ENCODE peak calls at places on chromosomes 16 and 17, in four cellular contexts. One of them, this sample, is unnamed.

GRCh38 chr17:75361996-75362395 is 43.5 kb downstream of the GRB2 start:
- DNase-seq in prostate gland: no peak
- DNase-seq in transverse colon: no peak
- DNase-seq in K562: no peak
- DNase-seq in this sample: no peak

GRCh38 chr16:81415757-81416156 is 28.9 kb upstream of the CMIP start:
- DNase-seq in K562: no peak
- DNase-seq in transverse colon: no peak
- DNase-seq in prostate gland: no peak
- DNase-seq in this sample: no peak

GRCh38 chr16:79089735-79090284 is 510.7 kb downstream of the MAF start:
- DNase-seq in prostate gland: no peak
- DNase-seq in transverse colon: peak; percentile 35
- DNase-seq in K562: no peak
- DNase-seq in this sample: no peak

GRCh38 chr16:53457670-53458069 is 23.4 kb downstream of the RBL2 start:
- DNase-seq in prostate gland: no peak
- DNase-seq in K562: no peak
- DNase-seq in transverse colon: peak; percentile 57
- DNase-seq in this sample: peak; percentile 52

GRCh38 chr16:79600636-79601091 is at the start of gene MAF:
- DNase-seq in prostate gland: peak; percentile 99
- DNase-seq in K562: peak; percentile 52
- DNase-seq in transverse colon: peak; percentile 94
- DNase-seq in this sample: peak; percentile 92

GRCh38 chr16:46972429-46972970 is 974 bp downstream of the DNAJA2 start:
- DNase-seq in prostate gland: no peak
- DNase-seq in K562: no peak
- DNase-seq in transverse colon: no peak
- DNase-seq in this sample: no peak

GRCh38 chr17:77092025-77092424 is 48.7 kb upstream of the SEC14L1 start:
- DNase-seq in prostate gland: no peak
- DNase-seq in K562: no peak
- DNase-seq in transverse colon: no peak
- DNase-seq in this sample: no peak

GRCh38 chr16:69485361-69485760 is 60.9 kb downstream of the CYB5B start:
- DNase-seq in K562: no peak
- DNase-seq in transverse colon: no peak
- DNase-seq in prostate gland: no peak
- DNase-seq in this sample: no peak

GRCh38 chr17:41645371-41646063 is 21.1 kb upstream of the KRT17 start:
- DNase-seq in prostate gland: no peak
- DNase-seq in K562: peak; percentile 82
- DNase-seq in transverse colon: no peak
- DNase-seq in this sample: peak; percentile 52

GRCh38 chr17:48478224-48479013 is 48.4 kb upstream of the SKAP1 start:
- DNase-seq in prostate gland: no peak
- DNase-seq in K562: peak; percentile 63
- DNase-seq in transverse colon: no peak
- DNase-seq in this sample: no peak

GRCh38 chr16:22813223-22813945 is 578 bp upstream of the HS3ST2 start:
- DNase-seq in transverse colon: peak; percentile 32
- DNase-seq in prostate gland: peak; percentile 29
- DNase-seq in K562: peak; percentile 47
- DNase-seq in this sample: peak; percentile 84

GRCh38 chr17:72877348-72877747 is 215.1 kb downstream of the SLC39A11 start:
- DNase-seq in prostate gland: no peak
- DNase-seq in K562: no peak
- DNase-seq in transverse colon: no peak
- DNase-seq in this sample: no peak

GRCh38 chr16:52548261-52549010 is 1.5 kb upstream of the TOX3 start:
- DNase-seq in K562: no peak
- DNase-seq in prostate gland: no peak
- DNase-seq in transverse colon: no peak
- DNase-seq in this sample: no peak

GRCh38 chr17:29645516-29646051 is 22.9 kb upstream of the CORO6 start:
- DNase-seq in transverse colon: peak; percentile 41
- DNase-seq in prostate gland: peak; percentile 69
- DNase-seq in K562: no peak
- DNase-seq in this sample: peak; percentile 64

GRCh38 chr17:19520641-19521040 is 13.0 kb upstream of the SLC47A1 start:
- DNase-seq in K562: no peak
- DNase-seq in prostate gland: no peak
- DNase-seq in transverse colon: no peak
- DNase-seq in this sample: no peak

GRCh38 chr16:65415460-65415859 is 293.6 kb upstream of the CDH11 start:
- DNase-seq in transverse colon: no peak
- DNase-seq in prostate gland: no peak
- DNase-seq in K562: no peak
- DNase-seq in this sample: no peak

GRCh38 chr17:1915889-1916288 is 86.1 kb downstream of the RPA1 start:
- DNase-seq in transverse colon: no peak
- DNase-seq in K562: no peak
- DNase-seq in prostate gland: no peak
- DNase-seq in this sample: no peak

GRCh38 chr16:68698091-68698490 is 39.0 kb upstream of the CDH1 start:
- DNase-seq in prostate gland: no peak
- DNase-seq in K562: no peak
- DNase-seq in transverse colon: no peak
- DNase-seq in this sample: no peak

GRCh38 chr17:50221500-50222480 is 20.4 kb upstream of the COL1A1 start:
- DNase-seq in K562: no peak
- DNase-seq in transverse colon: no peak
- DNase-seq in prostate gland: no peak
- DNase-seq in this sample: peak; percentile 93

GRCh38 chr17:77124192-77124908 is 16.4 kb upstream of the SEC14L1 start:
- DNase-seq in K562: no peak
- DNase-seq in prostate gland: peak; percentile 44
- DNase-seq in transverse colon: no peak
- DNase-seq in this sample: no peak

GRCh38 chr17:29557085-29557697 is 9.6 kb downstream of the ABHD15 start:
- DNase-seq in prostate gland: no peak
- DNase-seq in K562: no peak
- DNase-seq in transverse colon: no peak
- DNase-seq in this sample: no peak

GRCh38 chr16:16861546-16861945 is 482.6 kb downstream of the NPIPA7 start:
- DNase-seq in prostate gland: peak; percentile 49
- DNase-seq in transverse colon: peak; percentile 49
- DNase-seq in K562: peak; percentile 42
- DNase-seq in this sample: no peak

GRCh38 chr17:69335018-69335417 is 8.1 kb upstream of the ABCA5 start:
- DNase-seq in prostate gland: no peak
- DNase-seq in K562: peak; percentile 36
- DNase-seq in transverse colon: no peak
- DNase-seq in this sample: no peak

GRCh38 chr17:35969558-35970442 is 11.5 kb downstream of the CCL16 start:
- DNase-seq in K562: peak; percentile 70
- DNase-seq in transverse colon: peak; percentile 87
- DNase-seq in prostate gland: peak; percentile 77
- DNase-seq in this sample: no peak

GRCh38 chr17:6700948-6701307 is 12.2 kb downstream of the SLC13A5 start:
- DNase-seq in transverse colon: no peak
- DNase-seq in K562: no peak
- DNase-seq in prostate gland: no peak
- DNase-seq in this sample: no peak

GRCh38 chr16:49924078-49924477 is 68.2 kb upstream of the ZNF423 start:
- DNase-seq in prostate gland: no peak
- DNase-seq in transverse colon: no peak
- DNase-seq in K562: peak; percentile 72
- DNase-seq in this sample: no peak

GRCh38 chr17:74524751-74525725 is 6.2 kb downstream of the CD300LB start:
- DNase-seq in transverse colon: no peak
- DNase-seq in K562: no peak
- DNase-seq in prostate gland: no peak
- DNase-seq in this sample: no peak

GRCh38 chr17:1880851-1881630 is 51.2 kb downstream of the RPA1 start:
- DNase-seq in prostate gland: no peak
- DNase-seq in K562: no peak
- DNase-seq in transverse colon: no peak
- DNase-seq in this sample: no peak

GRCh38 chr16:85275533-85276249 is 163.4 kb upstream of the CIBAR2 start:
- DNase-seq in K562: peak; percentile 97
- DNase-seq in prostate gland: peak; percentile 48
- DNase-seq in transverse colon: peak; percentile 75
- DNase-seq in this sample: peak; percentile 92

GRCh38 chr17:44591223-44591622 is 33.9 kb downstream of the FZD2 start:
- DNase-seq in K562: no peak
- DNase-seq in prostate gland: no peak
- DNase-seq in transverse colon: no peak
- DNase-seq in this sample: no peak

GRCh38 chr16:28092721-28093382 is 29.3 kb upstream of the GSG1L start:
- DNase-seq in K562: no peak
- DNase-seq in prostate gland: no peak
- DNase-seq in transverse colon: no peak
- DNase-seq in this sample: no peak

GRCh38 chr16:82524939-82525338 is 101.8 kb upstream of the CDH13 start:
- DNase-seq in prostate gland: peak; percentile 66
- DNase-seq in transverse colon: no peak
- DNase-seq in K562: no peak
- DNase-seq in this sample: no peak

GRCh38 chr17:31568140-31568938 is 176.9 kb downstream of the RAB11FIP4 start:
- DNase-seq in prostate gland: no peak
- DNase-seq in K562: no peak
- DNase-seq in transverse colon: no peak
- DNase-seq in this sample: peak; percentile 54

DNA sequence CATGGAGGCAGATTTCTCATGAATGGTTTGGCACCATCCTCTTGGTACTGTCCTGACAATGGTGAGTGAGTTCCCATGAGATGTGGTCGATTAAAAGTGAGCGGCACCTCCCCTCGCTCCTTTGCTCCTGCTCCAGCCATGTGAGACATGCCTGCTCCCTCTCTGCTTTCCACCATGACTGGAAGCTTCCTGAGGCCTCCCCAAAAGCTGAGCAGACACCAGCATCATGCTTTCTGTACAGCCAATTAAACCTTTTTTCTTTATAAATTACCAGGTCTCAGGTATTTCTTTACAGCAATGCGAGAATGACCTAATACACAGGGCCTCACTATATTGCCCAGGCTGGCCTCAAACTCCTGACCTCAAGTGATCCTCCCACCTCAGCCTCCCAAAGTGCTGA is 12.1 kb downstream of the ZNF500 start:
- DNase-seq in K562: no peak
- DNase-seq in transverse colon: no peak
- DNase-seq in prostate gland: no peak
- DNase-seq in this sample: no peak
- TF ChIP-seq CTCF in K562: no peak
- TF ChIP-seq CTCF in transverse colon: no peak
- TF ChIP-seq CTCF in prostate gland: no peak
- TF ChIP-seq CTCF in this sample: no peak

GRCh38 chr17:64780096-64781012 is 118.2 kb upstream of the SMURF2 start:
- DNase-seq in prostate gland: peak; percentile 74
- DNase-seq in K562: no peak
- DNase-seq in transverse colon: peak; percentile 91
- DNase-seq in this sample: peak; percentile 88

GRCh38 chr17:64779344-64780095 is 117.4 kb upstream of the SMURF2 start:
- DNase-seq in K562: no peak
- DNase-seq in prostate gland: no peak
- DNase-seq in transverse colon: peak; percentile 27
- DNase-seq in this sample: peak; percentile 85

GRCh38 chr17:64781810-64782555 is 119.9 kb upstream of the SMURF2 start:
- DNase-seq in prostate gland: no peak
- DNase-seq in transverse colon: no peak
- DNase-seq in K562: no peak
- DNase-seq in this sample: no peak

GRCh38 chr17:64781394-64781793 is 119.3 kb upstream of the SMURF2 start:
- DNase-seq in transverse colon: peak; percentile 75
- DNase-seq in prostate gland: peak; percentile 40
- DNase-seq in K562: no peak
- DNase-seq in this sample: peak; percentile 90

DNA sequence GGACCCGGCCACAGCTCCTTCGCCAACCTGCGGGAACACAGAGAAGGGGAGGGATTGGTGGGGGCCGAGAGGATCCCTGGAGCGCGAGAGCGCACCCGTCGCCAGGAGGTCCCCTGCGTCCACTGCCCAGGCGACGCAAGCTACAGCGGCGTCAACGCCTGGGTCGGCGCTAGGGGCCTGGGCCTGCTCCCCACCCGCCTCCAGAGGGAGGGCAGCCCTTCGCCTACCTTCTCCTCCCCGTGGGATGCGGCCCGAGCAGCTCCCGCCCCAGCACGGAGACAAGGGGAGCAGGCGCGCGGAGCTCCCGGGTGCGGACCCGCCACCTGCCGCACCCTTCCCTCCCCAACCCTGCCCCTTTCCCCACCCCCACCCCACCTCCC is 118.9 kb upstream of the SMURF2 start:
- DNase-seq in prostate gland: no peak
- DNase-seq in transverse colon: no peak
- DNase-seq in K562: no peak
- DNase-seq in this sample: no peak
- H3K27ac ChIP-seq in prostate gland: peak overlapping the region; percentile 50
- H3K27ac ChIP-seq in transverse colon: peak overlapping the region; percentile 82
- H3K27ac ChIP-seq in K562: no peak overlapping the region
- H3K27ac ChIP-seq in this sample: peak overlapping the region; percentile 90

GRCh38 chr17:38746004-38746892 is 1.9 kb downstream of the PCGF2 start:
- DNase-seq in K562: no peak
- DNase-seq in transverse colon: no peak
- DNase-seq in prostate gland: no peak
- DNase-seq in this sample: no peak
- TF ChIP-seq POLR2AphosphoS5 in K562: no peak
- TF ChIP-seq POLR2AphosphoS5 in transverse colon: no peak
- TF ChIP-seq POLR2AphosphoS5 in prostate gland: no peak
- TF ChIP-seq POLR2AphosphoS5 in this sample: no peak

GRCh38 chr16:14071576-14072271 is 605 bp downstream of the MRTFB start:
- DNase-seq in transverse colon: no peak
- DNase-seq in prostate gland: peak; percentile 19
- DNase-seq in K562: no peak
- DNase-seq in this sample: no peak
- TF ChIP-seq CTCF in transverse colon: no peak
- TF ChIP-seq CTCF in prostate gland: no peak
- TF ChIP-seq CTCF in K562: no peak
- TF ChIP-seq CTCF in this sample: no peak

GRCh38 chr17:37787055-37787720 is 42.3 kb upstream of the HNF1B start:
- DNase-seq in K562: no peak
- DNase-seq in transverse colon: peak; percentile 88
- DNase-seq in prostate gland: no peak
- DNase-seq in this sample: no peak
- H3K27ac ChIP-seq in K562: no peak overlapping the region
- H3K27ac ChIP-seq in transverse colon: peak overlapping the region; percentile 79
- H3K27ac ChIP-seq in prostate gland: no peak overlapping the region
- H3K27ac ChIP-seq in this sample: no peak overlapping the region

GRCh38 chr17:8806206-8807069 is 7.3 kb upstream of the MFSD6L start:
- DNase-seq in prostate gland: no peak
- DNase-seq in K562: no peak
- DNase-seq in transverse colon: no peak
- DNase-seq in this sample: no peak
- TF ChIP-seq POLR2AphosphoS5 in prostate gland: no peak
- TF ChIP-seq POLR2AphosphoS5 in K562: no peak
- TF ChIP-seq POLR2AphosphoS5 in transverse colon: no peak
- TF ChIP-seq POLR2AphosphoS5 in this sample: no peak

GRCh38 chr16:711548-712320 is 3.2 kb upstream of the METRN start:
- DNase-seq in transverse colon: peak; percentile 85
- DNase-seq in prostate gland: peak; percentile 48
- DNase-seq in K562: peak; percentile 76
- DNase-seq in this sample: peak; percentile 97
- TF ChIP-seq CTCF in transverse colon: peak; percentile 94
- TF ChIP-seq CTCF in prostate gland: peak; percentile 92
- TF ChIP-seq CTCF in K562: peak; percentile 97
- TF ChIP-seq CTCF in this sample: peak; percentile 93

This sample was measured in upper lobe of left lung.